ENCODE peak calls at places on chromosomes 11 and 22, in five cellular contexts. One of them, this sample, is unnamed.

GRCh38 chr22:25970348-25970995 is 198.8 kb upstream of the SEZ6L start:
- DNase-seq in fibroblast of lung: no peak
- DNase-seq in mammary epithelial cell: no peak
- DNase-seq in SJSA1: peak; percentile 55
- DNase-seq in cardiac muscle cell: peak; percentile 17
- DNase-seq in this sample: no peak

GRCh38 chr11:34653851-34654490 is 33.1 kb downstream of the EHF start:
- DNase-seq in SJSA1: peak; percentile 65
- DNase-seq in fibroblast of lung: peak; percentile 98
- DNase-seq in cardiac muscle cell: no peak
- DNase-seq in mammary epithelial cell: peak; percentile 98
- DNase-seq in this sample: no peak

GRCh38 chr11:3949132-3949531 is 93.7 kb downstream of the STIM1 start:
- DNase-seq in SJSA1: no peak
- DNase-seq in cardiac muscle cell: no peak
- DNase-seq in mammary epithelial cell: no peak
- DNase-seq in fibroblast of lung: no peak
- DNase-seq in this sample: peak; percentile 9

GRCh38 chr11:128963744-128964340 is 21.2 kb upstream of the TP53AIP1 start:
- DNase-seq in mammary epithelial cell: no peak
- DNase-seq in cardiac muscle cell: no peak
- DNase-seq in SJSA1: no peak
- DNase-seq in fibroblast of lung: peak; percentile 24
- DNase-seq in this sample: no peak

GRCh38 chr11:65132988-65133700 is 1.2 kb downstream of the SYVN1 start:
- DNase-seq in fibroblast of lung: no peak
- DNase-seq in cardiac muscle cell: no peak
- DNase-seq in mammary epithelial cell: peak; percentile 67
- DNase-seq in SJSA1: no peak
- DNase-seq in this sample: no peak

GRCh38 chr11:117478926-117479325 is 151.3 kb downstream of the CEP164 start:
- DNase-seq in mammary epithelial cell: no peak
- DNase-seq in fibroblast of lung: no peak
- DNase-seq in SJSA1: no peak
- DNase-seq in cardiac muscle cell: no peak
- DNase-seq in this sample: no peak

GRCh38 chr11:92380882-92381281 is 156.3 kb downstream of the FAT3 start:
- DNase-seq in mammary epithelial cell: peak; percentile 73
- DNase-seq in SJSA1: peak; percentile 24
- DNase-seq in cardiac muscle cell: no peak
- DNase-seq in fibroblast of lung: peak; percentile 82
- DNase-seq in this sample: no peak

GRCh38 chr11:20000393-20001134 is 159.7 kb downstream of the DBX1 start:
- DNase-seq in mammary epithelial cell: no peak
- DNase-seq in cardiac muscle cell: peak; percentile 91
- DNase-seq in SJSA1: no peak
- DNase-seq in fibroblast of lung: no peak
- DNase-seq in this sample: no peak

GRCh38 chr22:43152355-43153071 is 1.2 kb downstream of the TSPO start:
- DNase-seq in mammary epithelial cell: peak; percentile 68
- DNase-seq in cardiac muscle cell: no peak
- DNase-seq in fibroblast of lung: peak; percentile 55
- DNase-seq in SJSA1: peak; percentile 51
- DNase-seq in this sample: peak; percentile 48

GRCh38 chr11:11306855-11307254 is 46.2 kb downstream of the CSNK2A3 start:
- DNase-seq in SJSA1: no peak
- DNase-seq in cardiac muscle cell: peak; percentile 28
- DNase-seq in fibroblast of lung: peak; percentile 11
- DNase-seq in mammary epithelial cell: peak; percentile 41
- DNase-seq in this sample: no peak

GRCh38 chr11:97419729-97420128 is 1029.9 kb downstream of the JRKL start:
- DNase-seq in fibroblast of lung: no peak
- DNase-seq in mammary epithelial cell: no peak
- DNase-seq in cardiac muscle cell: no peak
- DNase-seq in SJSA1: no peak
- DNase-seq in this sample: no peak

GRCh38 chr11:73446766-73447165 is 70.6 kb downstream of the RELT start:
- DNase-seq in SJSA1: no peak
- DNase-seq in cardiac muscle cell: no peak
- DNase-seq in mammary epithelial cell: no peak
- DNase-seq in fibroblast of lung: no peak
- DNase-seq in this sample: no peak

GRCh38 chr11:69644071-69644961 is 3.4 kb downstream of the CCND1 start:
- DNase-seq in SJSA1: peak; percentile 61
- DNase-seq in mammary epithelial cell: peak; percentile 69
- DNase-seq in cardiac muscle cell: peak; percentile 74
- DNase-seq in fibroblast of lung: peak; percentile 94
- DNase-seq in this sample: no peak

GRCh38 chr11:45554230-45554967 is 111.0 kb downstream of the CHST1 start:
- DNase-seq in SJSA1: no peak
- DNase-seq in fibroblast of lung: no peak
- DNase-seq in cardiac muscle cell: no peak
- DNase-seq in mammary epithelial cell: no peak
- DNase-seq in this sample: no peak

GRCh38 chr11:69804769-69805508 is 14.3 kb downstream of the FGF3 start:
- DNase-seq in fibroblast of lung: no peak
- DNase-seq in mammary epithelial cell: no peak
- DNase-seq in cardiac muscle cell: peak; percentile 74
- DNase-seq in SJSA1: no peak
- DNase-seq in this sample: no peak

GRCh38 chr11:97259434-97259833 is 869.6 kb downstream of the JRKL start:
- DNase-seq in cardiac muscle cell: no peak
- DNase-seq in mammary epithelial cell: no peak
- DNase-seq in SJSA1: no peak
- DNase-seq in fibroblast of lung: no peak
- DNase-seq in this sample: no peak

GRCh38 chr11:32297629-32298028 is 137.7 kb downstream of the WT1 start:
- DNase-seq in cardiac muscle cell: no peak
- DNase-seq in fibroblast of lung: peak; percentile 23
- DNase-seq in mammary epithelial cell: peak; percentile 47
- DNase-seq in SJSA1: no peak
- DNase-seq in this sample: no peak

GRCh38 chr11:115173136-115173535 is 331.1 kb downstream of the CADM1 start:
- DNase-seq in SJSA1: no peak
- DNase-seq in fibroblast of lung: no peak
- DNase-seq in mammary epithelial cell: no peak
- DNase-seq in cardiac muscle cell: no peak
- DNase-seq in this sample: no peak

GRCh38 chr22:29503811-29504372 is 23.9 kb downstream of the NEFH start:
- DNase-seq in fibroblast of lung: peak; percentile 74
- DNase-seq in cardiac muscle cell: peak; percentile 75
- DNase-seq in mammary epithelial cell: no peak
- DNase-seq in SJSA1: peak; percentile 46
- DNase-seq in this sample: no peak

GRCh38 chr22:18976197-18976751 is 40.2 kb upstream of the PRODH start:
- DNase-seq in cardiac muscle cell: no peak
- DNase-seq in mammary epithelial cell: no peak
- DNase-seq in fibroblast of lung: no peak
- DNase-seq in SJSA1: no peak
- DNase-seq in this sample: no peak

GRCh38 chr11:30424336-30424735 is 101.4 kb downstream of the ARL14EP start:
- DNase-seq in fibroblast of lung: no peak
- DNase-seq in cardiac muscle cell: peak; percentile 54
- DNase-seq in mammary epithelial cell: no peak
- DNase-seq in SJSA1: no peak
- DNase-seq in this sample: no peak

GRCh38 chr11:27227744-27228143 is 135.3 kb downstream of the CCDC34 start:
- DNase-seq in cardiac muscle cell: no peak
- DNase-seq in SJSA1: no peak
- DNase-seq in fibroblast of lung: no peak
- DNase-seq in mammary epithelial cell: no peak
- DNase-seq in this sample: no peak

GRCh38 chr11:8260202-8260996 is 3.3 kb downstream of the LMO1 start:
- DNase-seq in cardiac muscle cell: no peak
- DNase-seq in SJSA1: no peak
- DNase-seq in mammary epithelial cell: no peak
- DNase-seq in fibroblast of lung: no peak
- DNase-seq in this sample: no peak

GRCh38 chr11:65817312-65817814 is 16.4 kb upstream of the SNX32 start:
- DNase-seq in SJSA1: no peak
- DNase-seq in cardiac muscle cell: no peak
- DNase-seq in fibroblast of lung: no peak
- DNase-seq in mammary epithelial cell: no peak
- DNase-seq in this sample: no peak

GRCh38 chr11:102347526-102348331 is 715 bp downstream of the BIRC2 start:
- DNase-seq in mammary epithelial cell: peak; percentile 64
- DNase-seq in fibroblast of lung: peak; percentile 39
- DNase-seq in cardiac muscle cell: peak; percentile 19
- DNase-seq in SJSA1: peak; percentile 32
- DNase-seq in this sample: peak; percentile 44

GRCh38 chr22:49540571-49541450 is 286.9 kb downstream of the BRD1 start:
- DNase-seq in cardiac muscle cell: no peak
- DNase-seq in fibroblast of lung: no peak
- DNase-seq in SJSA1: no peak
- DNase-seq in mammary epithelial cell: no peak
- DNase-seq in this sample: no peak

GRCh38 chr22:49540084-49540483 is 287.6 kb downstream of the BRD1 start:
- DNase-seq in SJSA1: no peak
- DNase-seq in fibroblast of lung: no peak
- DNase-seq in mammary epithelial cell: no peak
- DNase-seq in cardiac muscle cell: no peak
- DNase-seq in this sample: no peak

GRCh38 chr22:49535527-49536125 is 292.0 kb downstream of the BRD1 start:
- DNase-seq in mammary epithelial cell: no peak
- DNase-seq in fibroblast of lung: no peak
- DNase-seq in SJSA1: no peak
- DNase-seq in cardiac muscle cell: no peak
- DNase-seq in this sample: no peak

GRCh38 chr22:49536571-49537131 is 291.0 kb downstream of the BRD1 start:
- DNase-seq in fibroblast of lung: no peak
- DNase-seq in cardiac muscle cell: no peak
- DNase-seq in mammary epithelial cell: no peak
- DNase-seq in SJSA1: no peak
- DNase-seq in this sample: no peak

GRCh38 chr22:49538006-49538405 is 289.7 kb downstream of the BRD1 start:
- DNase-seq in SJSA1: no peak
- DNase-seq in fibroblast of lung: no peak
- DNase-seq in mammary epithelial cell: no peak
- DNase-seq in cardiac muscle cell: no peak
- DNase-seq in this sample: no peak
- H3K9me3 ChIP-seq in SJSA1: peaks cover 3% of the 10 kb centered on the region
- H3K9me3 ChIP-seq in fibroblast of lung: no peaks in the 10 kb centered on the region
- H3K9me3 ChIP-seq in mammary epithelial cell: peaks cover 26% of the 10 kb centered on the region
- H3K9me3 ChIP-seq in cardiac muscle cell: no peaks in the 10 kb centered on the region
- H3K9me3 ChIP-seq in this sample: no peaks in the 10 kb centered on the region

GRCh38 chr11:43072911-43073310 is 238.9 kb upstream of the API5 start:
- DNase-seq in fibroblast of lung: no peak
- DNase-seq in cardiac muscle cell: no peak
- DNase-seq in SJSA1: no peak
- DNase-seq in mammary epithelial cell: no peak
- DNase-seq in this sample: no peak
- H3K9me3 ChIP-seq in fibroblast of lung: no peaks in the 10 kb centered on the region
- H3K9me3 ChIP-seq in cardiac muscle cell: peaks cover 3% of the 10 kb centered on the region
- H3K9me3 ChIP-seq in SJSA1: no peaks in the 10 kb centered on the region
- H3K9me3 ChIP-seq in mammary epithelial cell: peaks cover 3% of the 10 kb centered on the region
- H3K9me3 ChIP-seq in this sample: no peaks in the 10 kb centered on the region

DNA sequence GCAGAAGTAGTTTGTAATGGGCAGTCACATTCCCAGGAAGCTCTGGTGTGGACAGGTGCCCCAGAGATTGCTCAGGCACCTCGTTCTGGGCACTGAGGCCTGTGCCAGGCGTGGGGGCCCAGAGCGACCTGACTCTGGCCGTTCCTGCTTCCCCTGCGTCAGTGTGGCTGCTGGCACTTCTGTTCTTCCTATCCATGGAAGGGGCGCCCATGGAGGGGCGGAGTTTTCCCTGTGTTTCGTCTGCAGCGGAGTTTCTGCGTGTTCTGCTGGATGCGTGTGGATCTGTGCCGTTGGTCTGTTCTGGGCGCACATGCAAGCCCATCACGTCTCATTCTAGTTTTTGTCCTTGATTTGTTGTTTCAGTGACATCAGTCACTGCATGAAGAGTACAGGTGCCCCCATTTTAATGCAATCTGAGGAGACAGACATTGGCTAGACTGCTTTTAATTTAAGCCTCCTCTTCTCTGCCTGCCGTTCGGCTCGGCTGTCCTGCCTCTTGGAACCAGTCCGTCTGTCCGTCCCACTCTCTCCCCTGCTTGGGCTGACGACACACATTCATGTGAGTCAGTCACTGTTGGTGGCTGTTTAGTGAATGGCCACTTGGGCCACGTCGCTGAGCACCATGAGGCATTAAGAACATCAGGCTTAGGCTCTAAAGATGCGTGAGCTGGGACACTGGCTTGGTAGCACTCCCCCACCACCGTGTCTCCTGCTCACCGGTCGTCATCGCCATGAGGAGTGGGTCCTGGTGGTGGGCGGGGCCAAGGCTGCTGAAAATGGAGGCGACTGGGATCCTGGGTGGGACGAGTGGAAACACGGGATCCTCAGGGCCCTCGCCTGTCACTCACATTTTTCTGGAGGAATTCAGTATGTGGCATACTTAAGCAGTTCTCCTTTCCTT is 255.8 kb downstream of the TBC1D22A start:
- DNase-seq in cardiac muscle cell: no peak
- DNase-seq in SJSA1: no peak
- DNase-seq in fibroblast of lung: no peak
- DNase-seq in mammary epithelial cell: no peak
- DNase-seq in this sample: no peak
- H3K9me3 ChIP-seq in cardiac muscle cell: no peaks in the 10 kb centered on the region
- H3K9me3 ChIP-seq in SJSA1: no peaks in the 10 kb centered on the region
- H3K9me3 ChIP-seq in fibroblast of lung: no peaks in the 10 kb centered on the region
- H3K9me3 ChIP-seq in mammary epithelial cell: no peaks in the 10 kb centered on the region
- H3K9me3 ChIP-seq in this sample: peaks cover 6% of the 10 kb centered on the region

DNA sequence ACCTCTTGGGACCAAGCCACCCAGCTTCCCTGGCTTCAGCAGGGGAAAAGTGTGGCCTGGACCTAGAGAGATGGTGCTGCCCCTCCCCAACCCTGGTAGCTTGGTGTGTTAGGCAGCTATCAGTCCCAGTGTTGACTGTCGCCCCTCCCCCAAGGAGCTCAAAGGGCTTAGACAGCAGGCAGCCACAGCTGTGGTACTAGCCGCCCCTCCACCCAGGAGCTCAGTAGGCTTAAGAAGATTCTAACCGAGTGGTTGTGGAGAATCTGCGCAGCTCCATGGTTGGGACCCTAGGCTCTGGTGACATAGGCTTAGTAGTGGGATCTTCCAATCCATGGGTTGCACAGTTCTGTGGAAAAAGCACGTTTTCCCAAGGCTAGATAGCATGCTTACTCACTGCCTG is 458.4 kb upstream of the LRRC4C start:
- DNase-seq in mammary epithelial cell: no peak
- DNase-seq in fibroblast of lung: no peak
- DNase-seq in SJSA1: no peak
- DNase-seq in cardiac muscle cell: no peak
- DNase-seq in this sample: no peak
- H3K9me3 ChIP-seq in mammary epithelial cell: no peaks in the 10 kb centered on the region
- H3K9me3 ChIP-seq in fibroblast of lung: no peaks in the 10 kb centered on the region
- H3K9me3 ChIP-seq in SJSA1: peaks cover 3% of the 10 kb centered on the region
- H3K9me3 ChIP-seq in cardiac muscle cell: no peaks in the 10 kb centered on the region
- H3K9me3 ChIP-seq in this sample: peaks cover 5% of the 10 kb centered on the region